ENCODE peak calls at places on chromosome 19, in eight cellular contexts. T is heart left ventricle; J is smooth muscle cell of the brain vasculature; D is activated naive CD8-positive, alpha-beta T cell treated with anti-CD3 and anti-CD28 coated beads for 36 hours; C is stimulated activated CD4-positive, alpha-beta T cell treated with anti-CD3 and anti-CD28 coated beads, Interleukin-15, amount 100 ng/mL, for 48 hours; O is spleen; Y is M059J; U is cardiac muscle cell. K is an unnamed sample.

GRCh38 chr19:9883764-9884163 is 48.6 kb downstream of the PIN1 start:
- DNase-seq in T (no peak), J (no peak), D (no peak), C (no peak), O (no peak), Y (peak; percentile 48), U (no peak), K (no peak)

GRCh38 chr19:4161415-4162077 is 8.1 kb downstream of the CREB3L3 start:
- DNase-seq in T (no peak), J (no peak), D (no peak), C (no peak), O (no peak), Y (no peak), U (no peak), K (no peak)

GRCh38 chr19:3161453-3161852 is 17.1 kb upstream of the S1PR4 start:
- DNase-seq in T (no peak), J (no peak), D (no peak), C (no peak), O (no peak), Y (peak; percentile 63), U (no peak), K (no peak)

GRCh38 chr19:6801397-6802086 is 29.0 kb downstream of the VAV1 start:
- DNase-seq in T (peak; percentile 78), J (no peak), D (peak; percentile 84), C (peak; percentile 69), O (peak; percentile 96), Y (peak; percentile 8), U (peak; percentile 0), K (no peak)

GRCh38 chr19:33697766-33698165 is 76.0 kb downstream of the CHST8 start:
- DNase-seq in T (no peak), J (no peak), D (no peak), C (no peak), O (peak; percentile 24), Y (no peak), U (no peak), K (peak; percentile 69)

GRCh38 chr19:33528404-33528803 is 6.8 kb upstream of the PEPD start:
- DNase-seq in T (no peak), J (no peak), D (no peak), C (no peak), O (no peak), Y (no peak), U (no peak), K (no peak)

GRCh38 chr19:30128211-30128610 is 186.2 kb downstream of the URI1 start:
- DNase-seq in T (no peak), J (no peak), D (no peak), C (no peak), O (peak; percentile 39), Y (no peak), U (no peak), K (no peak)

GRCh38 chr19:35291916-35292315 is at the start of gene MAG:
- DNase-seq in T (no peak), J (no peak), D (no peak), C (no peak), O (no peak), Y (no peak), U (no peak), K (no peak)

GRCh38 chr19:55486043-55486970 is 1.3 kb downstream of the NAT14 start:
- DNase-seq in T (no peak), J (no peak), D (no peak), C (no peak), O (no peak), Y (no peak), U (no peak), K (no peak)

GRCh38 chr19:38684862-38685665 is 37.6 kb downstream of the ACTN4 start:
- DNase-seq in T (no peak), J (no peak), D (no peak), C (no peak), O (no peak), Y (no peak), U (no peak), K (no peak)

GRCh38 chr19:13054605-13055212 is 47.9 kb downstream of the LYL1 start:
- DNase-seq in T (no peak), J (no peak), D (no peak), C (no peak), O (no peak), Y (no peak), U (no peak), K (no peak)

GRCh38 chr19:42032428-42032827 is 37.6 kb downstream of the GRIK5 start:
- DNase-seq in T (no peak), J (no peak), D (no peak), C (no peak), O (no peak), Y (no peak), U (no peak), K (no peak)

GRCh38 chr19:13016628-13017305 is 21.5 kb downstream of the NFIX start:
- DNase-seq in T (no peak), J (no peak), D (no peak), C (no peak), O (no peak), Y (peak; percentile 46), U (no peak), K (no peak)

K was measured in chondrocyte.